ENCODE peak calls at places on chromosomes 2 and 18, in eight cellular contexts. D is PC-3, C is foreskin fibroblast, E is type B pancreatic cell, M is BJ, P is astrocyte of the spinal cord, L is H9, R is breast epithelium. T is an unnamed sample.

GRCh38 chr2:43027496-43027895 is 198.9 kb downstream of the ZFP36L2 start:
- DNase-seq in D (no peak), C (no peak), E (no peak), M (no peak), P (no peak), L (no peak), R (no peak), T (no peak)

GRCh38 chr2:235623052-235623451 is 129.2 kb downstream of the AGAP1 start:
- DNase-seq in D (no peak), C (no peak), E (no peak), M (no peak), P (no peak), L (no peak), R (no peak), T (no peak)

GRCh38 chr2:226514895-226515294 is 284.7 kb downstream of the IRS1 start:
- DNase-seq in D (peak), C (peak), E (no peak), M (no peak), P (peak), L (no peak), R (no peak), T (no peak)

GRCh38 chr2:14524803-14525080 is 107.8 kb upstream of the LRATD1 start:
- DNase-seq in D (peak), C (peak), E (no peak), M (peak), P (peak), L (no peak), R (no peak), T (no peak)

GRCh38 chr2:188475945-188476344 is 184.3 kb downstream of the GULP1 start:
- DNase-seq in D (peak), C (peak), E (no peak), M (no peak), P (peak), L (no peak), R (no peak), T (no peak)

GRCh38 chr2:216059233-216059834 is 22.3 kb downstream of the PECR start:
- DNase-seq in D (peak), C (no peak), E (no peak), M (no peak), P (no peak), L (no peak), R (no peak), T (no peak)

GRCh38 chr2:114057638-114058037 is 167.7 kb downstream of the ACTR3 start:
- DNase-seq in D (no peak), C (no peak), E (no peak), M (no peak), P (no peak), L (no peak), R (no peak), T (no peak)

GRCh38 chr2:180656455-180656847 is 324.0 kb upstream of the UBE2E3 start:
- DNase-seq in D (peak), C (peak), E (no peak), M (no peak), P (peak), L (no peak), R (no peak), T (no peak)

GRCh38 chr2:223203971-223204370 is 152.0 kb downstream of the KCNE4 start:
- DNase-seq in D (peak), C (peak), E (no peak), M (peak), P (peak), L (no peak), R (no peak), T (no peak)

GRCh38 chr18:50956116-50956515 is 11.7 kb upstream of the ELAC1 start:
- DNase-seq in D (no peak), C (no peak), E (no peak), M (no peak), P (no peak), L (no peak), R (no peak), T (no peak)

GRCh38 chr18:45841060-45841764 is 15.7 kb downstream of the SIGLEC15 start:
- DNase-seq in D (no peak), C (no peak), E (no peak), M (no peak), P (no peak), L (no peak), R (no peak), T (no peak)

GRCh38 chr2:46615555-46616487 is 136.5 kb downstream of the TMEM247 start:
- DNase-seq in D (peak), C (no peak), E (no peak), M (no peak), P (peak), L (no peak), R (no peak), T (no peak)

GRCh38 chr18:61714421-61714820 is 178.4 kb downstream of the RNF152 start:
- DNase-seq in D (no peak), C (no peak), E (no peak), M (no peak), P (no peak), L (no peak), R (no peak), T (no peak)

GRCh38 chr2:174023591-174024523 is 58.7 kb upstream of the SP3 start:
- DNase-seq in D (peak), C (peak), E (no peak), M (peak), P (peak), L (peak), R (peak), T (peak)

GRCh38 chr2:85935746-85936208 is 47.0 kb upstream of the ST3GAL5 start:
- DNase-seq in D (peak), C (peak), E (no peak), M (peak), P (peak), L (peak), R (peak), T (no peak)

GRCh38 chr2:86397989-86398388 is 43.2 kb upstream of the KDM3A start:
- DNase-seq in D (no peak), C (no peak), E (no peak), M (no peak), P (no peak), L (no peak), R (no peak), T (no peak)

GRCh38 chr2:88668862-88669261 is 22.6 kb upstream of the RPIA start:
- DNase-seq in D (peak), C (no peak), E (no peak), M (no peak), P (no peak), L (no peak), R (no peak), T (no peak)

GRCh38 chr2:201654611-201655384 is 11.5 kb upstream of the TMEM237 start:
- DNase-seq in D (no peak), C (peak), E (no peak), M (peak), P (peak), L (no peak), R (no peak), T (no peak)

GRCh38 chr2:3661149-3661660 is 3.2 kb downstream of the ALLC start:
- DNase-seq in D (no peak), C (no peak), E (no peak), M (no peak), P (no peak), L (no peak), R (no peak), T (no peak)

GRCh38 chr2:105521176-105521575 is 122.3 kb upstream of the FHL2 start:
- DNase-seq in D (peak), C (no peak), E (no peak), M (no peak), P (peak), L (no peak), R (no peak), T (no peak)

GRCh38 chr18:45137089-45137423 is 456.4 kb downstream of the SETBP1 start:
- DNase-seq in D (no peak), C (no peak), E (no peak), M (no peak), P (no peak), L (no peak), R (no peak), T (no peak)

GRCh38 chr2:66601624-66602023 is 166.7 kb downstream of the MEIS1 start:
- DNase-seq in D (no peak), C (no peak), E (no peak), M (no peak), P (no peak), L (no peak), R (no peak), T (no peak)

GRCh38 chr2:22079583-22079982 is 955.8 kb downstream of the TDRD15 start:
- DNase-seq in D (no peak), C (no peak), E (no peak), M (no peak), P (no peak), L (no peak), R (no peak), T (no peak)

GRCh38 chr2:237488901-237489860 is 2.1 kb downstream of the MLPH start:
- DNase-seq in D (peak), C (peak), E (no peak), M (no peak), P (peak), L (no peak), R (peak), T (no peak)

GRCh38 chr2:197711576-197711975 is 6.4 kb downstream of the MARS2 start:
- DNase-seq in D (no peak), C (peak), E (no peak), M (no peak), P (no peak), L (no peak), R (no peak), T (no peak)

GRCh38 chr2:142881619-142882018 is 4.2 kb downstream of the KYNU start:
- DNase-seq in D (no peak), C (no peak), E (no peak), M (no peak), P (no peak), L (no peak), R (no peak), T (no peak)

GRCh38 chr2:230475143-230475542 is 59.1 kb downstream of the SP100 start:
- DNase-seq in D (no peak), C (no peak), E (no peak), M (no peak), P (no peak), L (no peak), R (no peak), T (no peak)

GRCh38 chr18:58252166-58252565 is 208.1 kb downstream of the NEDD4L start:
- DNase-seq in D (no peak), C (no peak), E (no peak), M (no peak), P (no peak), L (no peak), R (no peak), T (no peak)

GRCh38 chr2:170276926-170277571 is 99.1 kb downstream of the MYO3B start:
- DNase-seq in D (no peak), C (no peak), E (no peak), M (no peak), P (no peak), L (no peak), R (no peak), T (no peak)

DNA sequence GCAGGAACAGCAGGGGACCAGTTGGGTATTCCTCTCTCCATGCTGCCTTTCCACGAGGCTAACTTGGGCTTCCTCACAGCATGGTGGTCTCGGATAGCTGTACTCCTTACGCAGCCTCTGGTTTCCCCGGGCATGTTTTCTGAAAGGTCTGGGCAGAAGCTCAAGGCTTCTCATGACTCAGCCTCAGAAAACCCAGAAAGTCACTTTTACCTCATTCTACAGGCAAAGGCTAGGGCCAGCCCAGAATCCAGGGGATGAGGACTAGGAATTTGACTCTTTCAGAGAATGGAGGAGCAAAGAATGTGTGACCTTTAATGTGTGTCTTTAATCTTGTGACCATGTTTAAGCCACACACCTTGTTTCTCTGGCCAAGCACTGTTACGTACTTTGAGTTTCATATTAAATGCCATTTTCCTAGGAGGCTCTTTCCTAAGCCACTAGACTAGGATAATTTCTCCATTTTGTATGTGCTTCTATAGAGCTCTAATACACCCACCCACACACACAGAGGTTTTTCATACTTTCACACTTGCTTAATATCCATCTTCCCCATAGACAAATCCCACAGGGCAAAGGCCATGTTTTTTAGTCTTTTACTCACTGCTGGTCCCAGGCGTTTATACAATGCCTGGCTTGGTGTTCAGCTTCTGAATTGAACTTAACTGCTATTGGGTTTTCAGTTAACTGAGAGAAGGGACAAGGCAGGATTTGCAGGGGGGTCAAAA is 77.3 kb downstream of the LONRF2 start:
- DNase-seq in D (peak), C (no peak), E (no peak), M (no peak), P (peak), L (no peak), R (no peak), T (no peak)
- TF ChIP-seq CTCF in D (no peak), C (no peak), E (no peak), M (no peak), P (no peak), L (no peak), R (no peak), T (no peak)

DNA sequence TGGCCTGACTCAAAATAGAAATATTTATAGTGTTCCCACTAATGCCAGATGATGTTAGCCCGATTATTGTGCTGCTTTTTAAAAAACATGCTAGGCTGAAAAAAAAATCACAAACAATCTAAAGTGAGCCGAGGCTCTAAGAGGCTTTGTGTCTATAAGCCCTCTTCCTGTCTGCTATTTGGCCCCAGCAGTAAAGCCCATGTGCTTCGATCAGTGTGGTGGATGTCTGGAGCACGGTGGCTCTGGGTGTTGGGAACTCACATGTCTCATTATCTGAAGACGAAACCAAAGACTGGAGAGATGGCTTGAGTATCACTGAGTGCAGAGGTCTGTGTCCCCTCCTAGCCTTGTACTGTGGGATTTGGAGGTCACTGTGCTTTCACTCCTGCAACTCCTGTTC is 55.1 kb downstream of the INO80C start:
- DNase-seq in D (no peak), C (no peak), E (no peak), M (no peak), P (no peak), L (no peak), R (no peak), T (no peak)
- TF ChIP-seq CTCF in D (no peak), C (no peak), E (no peak), M (no peak), P (no peak), L (no peak), R (no peak), T (no peak)

GRCh38 chr18:52340466-52341378 is 725 bp downstream of the DCC start:
- DNase-seq in D (no peak), C (peak), E (no peak), M (no peak), P (peak), L (no peak), R (no peak), T (no peak)

GRCh38 chr18:52341617-52342381 is 1.8 kb downstream of the DCC start:
- DNase-seq in D (no peak), C (peak), E (no peak), M (no peak), P (peak), L (peak), R (no peak), T (peak)

GRCh38 chr18:52343731-52344340 is 3.8 kb downstream of the DCC start:
- DNase-seq in D (no peak), C (no peak), E (no peak), M (no peak), P (no peak), L (no peak), R (no peak), T (no peak)

GRCh38 chr18:52345428-52345827 is 5.4 kb downstream of the DCC start:
- DNase-seq in D (no peak), C (no peak), E (no peak), M (no peak), P (no peak), L (no peak), R (no peak), T (no peak)

GRCh38 chr18:52343138-52343537 is 3.1 kb downstream of the DCC start:
- DNase-seq in D (peak), C (peak), E (no peak), M (no peak), P (peak), L (no peak), R (no peak), T (no peak)
- TF ChIP-seq CTCF in D (peak), C (no peak), E (peak), M (no peak), P (peak), L (peak), R (no peak), T (no peak)

GRCh38 chr18:37393945-37394609 is 171.5 kb downstream of the CELF4 start:
- DNase-seq in D (no peak), C (peak), E (peak), M (peak), P (peak), L (peak), R (peak), T (peak)
- TF ChIP-seq CTCF in D (no peak), C (no peak), E (peak), M (peak), P (no peak), L (peak), R (no peak), T (no peak)

GRCh38 chr2:158743466-158743865 is 51.7 kb upstream of the DAPL1 start:
- DNase-seq in D (no peak), C (no peak), E (no peak), M (no peak), P (no peak), L (no peak), R (no peak), T (no peak)
- TF ChIP-seq CTCF in D (no peak), C (no peak), E (no peak), M (no peak), P (no peak), L (no peak), R (no peak), T (no peak)

T was measured in mesothelial cell of epicardium.